ENCODE peak calls at places on chromosomes 1 and 21, in six cellular contexts. One of them, this sample, is unnamed. For H3K27me3, the result is how much of the 10 kb centered on the place peaks cover.

GRCh38 chr1:229378586-229379442 is 36.0 kb upstream of the CCSAP start:
- DNase-seq in CD4-positive, CD25-positive, alpha-beta regulatory T cell: peak
- DNase-seq in astrocyte: no peak
- DNase-seq in tibial nerve: no peak
- DNase-seq in H9: no peak
- DNase-seq in mesenchymal stem cell: no peak
- DNase-seq in this sample: no peak

GRCh38 chr1:97630968-97631367 is 289.9 kb downstream of the DPYD start:
- DNase-seq in CD4-positive, CD25-positive, alpha-beta regulatory T cell: no peak
- DNase-seq in astrocyte: peak
- DNase-seq in tibial nerve: no peak
- DNase-seq in H9: no peak
- DNase-seq in mesenchymal stem cell: peak
- DNase-seq in this sample: no peak

GRCh38 chr1:88825721-88826120 is 65.6 kb downstream of the GTF2B start:
- DNase-seq in CD4-positive, CD25-positive, alpha-beta regulatory T cell: no peak
- DNase-seq in astrocyte: no peak
- DNase-seq in tibial nerve: no peak
- DNase-seq in H9: no peak
- DNase-seq in mesenchymal stem cell: no peak
- DNase-seq in this sample: no peak

GRCh38 chr1:159092398-159092760 is 15.8 kb upstream of the AIM2 start:
- DNase-seq in CD4-positive, CD25-positive, alpha-beta regulatory T cell: no peak
- DNase-seq in astrocyte: no peak
- DNase-seq in tibial nerve: no peak
- DNase-seq in H9: no peak
- DNase-seq in mesenchymal stem cell: no peak
- DNase-seq in this sample: no peak

GRCh38 chr1:60995093-60995492 is 87.3 kb upstream of the NFIA start:
- DNase-seq in CD4-positive, CD25-positive, alpha-beta regulatory T cell: no peak
- DNase-seq in astrocyte: no peak
- DNase-seq in tibial nerve: no peak
- DNase-seq in H9: no peak
- DNase-seq in mesenchymal stem cell: no peak
- DNase-seq in this sample: no peak

GRCh38 chr1:90142697-90143096 is 147.8 kb downstream of the ZNF326 start:
- DNase-seq in CD4-positive, CD25-positive, alpha-beta regulatory T cell: no peak
- DNase-seq in astrocyte: no peak
- DNase-seq in tibial nerve: no peak
- DNase-seq in H9: no peak
- DNase-seq in mesenchymal stem cell: no peak
- DNase-seq in this sample: no peak

GRCh38 chr1:186617860-186618780 is 62.1 kb downstream of the PTGS2 start:
- DNase-seq in CD4-positive, CD25-positive, alpha-beta regulatory T cell: peak
- DNase-seq in astrocyte: peak
- DNase-seq in tibial nerve: peak
- DNase-seq in H9: no peak
- DNase-seq in mesenchymal stem cell: no peak
- DNase-seq in this sample: peak

GRCh38 chr1:156493749-156494148 is 6.8 kb downstream of the MEF2D start:
- DNase-seq in CD4-positive, CD25-positive, alpha-beta regulatory T cell: no peak
- DNase-seq in astrocyte: no peak
- DNase-seq in tibial nerve: no peak
- DNase-seq in H9: no peak
- DNase-seq in mesenchymal stem cell: no peak
- DNase-seq in this sample: no peak

GRCh38 chr21:26409735-26410134 is 163.4 kb downstream of the CYYR1 start:
- DNase-seq in CD4-positive, CD25-positive, alpha-beta regulatory T cell: no peak
- DNase-seq in astrocyte: no peak
- DNase-seq in tibial nerve: no peak
- DNase-seq in H9: no peak
- DNase-seq in mesenchymal stem cell: no peak
- DNase-seq in this sample: no peak

GRCh38 chr1:201261771-201262547 is 21.3 kb upstream of the PKP1 start:
- DNase-seq in CD4-positive, CD25-positive, alpha-beta regulatory T cell: no peak
- DNase-seq in astrocyte: no peak
- DNase-seq in tibial nerve: no peak
- DNase-seq in H9: no peak
- DNase-seq in mesenchymal stem cell: no peak
- DNase-seq in this sample: no peak

GRCh38 chr1:1207254-1207902 is 986 bp upstream of the TNFRSF18 start:
- DNase-seq in CD4-positive, CD25-positive, alpha-beta regulatory T cell: no peak
- DNase-seq in astrocyte: no peak
- DNase-seq in tibial nerve: no peak
- DNase-seq in H9: no peak
- DNase-seq in mesenchymal stem cell: no peak
- DNase-seq in this sample: no peak

GRCh38 chr1:55039342-55040082 is at the start of gene PCSK9:
- DNase-seq in CD4-positive, CD25-positive, alpha-beta regulatory T cell: no peak
- DNase-seq in astrocyte: peak
- DNase-seq in tibial nerve: no peak
- DNase-seq in H9: peak
- DNase-seq in mesenchymal stem cell: peak
- DNase-seq in this sample: no peak

DNA sequence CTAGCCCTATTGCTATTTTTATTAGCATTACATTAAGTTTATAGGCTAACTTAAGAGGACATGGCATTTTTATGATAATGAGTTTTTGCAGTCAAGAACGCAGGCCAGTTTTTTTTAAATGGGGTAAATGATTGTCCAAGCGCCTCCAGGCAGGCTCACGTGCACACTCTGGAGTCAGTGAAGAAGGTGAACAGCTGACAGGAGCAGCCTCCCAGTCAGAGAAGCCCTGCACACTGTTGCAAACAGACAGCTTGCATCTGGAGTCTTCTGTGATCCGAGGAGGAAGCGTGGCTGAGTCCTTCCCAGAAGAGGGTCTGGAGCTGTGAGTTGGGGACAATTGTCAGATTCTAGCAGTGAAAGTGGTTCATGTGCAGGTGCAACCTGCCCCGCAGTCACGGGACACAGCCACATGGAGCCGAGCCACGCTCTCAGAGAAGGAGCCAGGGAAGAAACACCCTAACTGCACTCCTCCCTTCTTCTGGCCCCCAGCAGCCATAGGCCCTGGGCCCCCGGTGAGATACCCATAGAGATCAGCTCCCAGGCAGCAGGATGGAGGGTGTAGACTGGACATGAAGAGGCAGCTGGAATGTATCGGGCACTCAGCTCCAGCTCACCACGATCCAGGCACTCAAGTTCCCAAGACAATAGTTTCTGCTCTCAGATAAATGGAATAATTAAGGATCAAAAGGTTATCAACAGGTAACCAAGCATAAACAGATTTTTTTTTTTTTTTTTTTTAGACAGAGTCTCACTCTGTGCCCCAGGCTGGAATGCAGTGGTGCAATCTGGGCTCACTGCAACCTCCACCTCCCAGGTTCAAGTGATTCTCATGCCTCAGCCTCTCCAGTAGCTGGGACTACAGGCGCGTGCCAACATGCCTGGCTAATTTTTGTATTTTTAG is 26.4 kb downstream of the CAPN2 start:
- DNase-seq in CD4-positive, CD25-positive, alpha-beta regulatory T cell: no peak
- DNase-seq in astrocyte: no peak
- DNase-seq in tibial nerve: no peak
- DNase-seq in H9: no peak
- DNase-seq in mesenchymal stem cell: no peak
- DNase-seq in this sample: no peak
- H3K27me3 ChIP-seq in CD4-positive, CD25-positive, alpha-beta regulatory T cell: under half
- H3K27me3 ChIP-seq in astrocyte: under half
- H3K27me3 ChIP-seq in tibial nerve: under half
- H3K27me3 ChIP-seq in H9: under half
- H3K27me3 ChIP-seq in mesenchymal stem cell: under half
- H3K27me3 ChIP-seq in this sample: under half

GRCh38 chr1:211113566-211113965 is 20.4 kb downstream of the KCNH1 start:
- DNase-seq in CD4-positive, CD25-positive, alpha-beta regulatory T cell: no peak
- DNase-seq in astrocyte: no peak
- DNase-seq in tibial nerve: no peak
- DNase-seq in H9: no peak
- DNase-seq in mesenchymal stem cell: no peak
- DNase-seq in this sample: no peak

GRCh38 chr1:211114446-211114845 is 19.5 kb downstream of the KCNH1 start:
- DNase-seq in CD4-positive, CD25-positive, alpha-beta regulatory T cell: no peak
- DNase-seq in astrocyte: no peak
- DNase-seq in tibial nerve: no peak
- DNase-seq in H9: no peak
- DNase-seq in mesenchymal stem cell: no peak
- DNase-seq in this sample: no peak

DNA sequence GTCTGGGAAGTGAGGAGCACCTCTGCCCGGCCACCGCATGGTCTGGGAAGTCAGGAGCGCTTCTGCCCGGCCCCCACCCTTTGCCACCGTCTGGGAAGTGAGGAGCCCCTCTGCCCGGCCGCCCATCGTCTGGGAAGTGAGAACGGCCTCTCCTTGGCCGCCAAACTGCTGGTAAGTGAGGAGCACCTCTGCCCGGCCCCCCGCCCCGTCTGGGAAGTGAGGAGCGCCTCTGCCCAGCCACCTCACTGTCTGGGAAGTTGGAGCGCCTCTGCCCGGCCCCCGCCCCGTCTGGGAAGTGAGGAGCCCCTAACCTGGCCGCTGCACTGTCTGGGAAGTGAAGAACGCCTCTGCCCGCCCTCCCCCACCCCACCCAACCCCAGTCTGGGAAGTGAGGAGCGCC is 22.6 kb downstream of the KCNH1 start:
- DNase-seq in CD4-positive, CD25-positive, alpha-beta regulatory T cell: no peak
- DNase-seq in astrocyte: no peak
- DNase-seq in tibial nerve: no peak
- DNase-seq in H9: no peak
- DNase-seq in mesenchymal stem cell: no peak
- DNase-seq in this sample: no peak
- H3K27me3 ChIP-seq in CD4-positive, CD25-positive, alpha-beta regulatory T cell: under half
- H3K27me3 ChIP-seq in astrocyte: under half
- H3K27me3 ChIP-seq in tibial nerve: under half
- H3K27me3 ChIP-seq in H9: under half
- H3K27me3 ChIP-seq in mesenchymal stem cell: under half
- H3K27me3 ChIP-seq in this sample: under half

DNA sequence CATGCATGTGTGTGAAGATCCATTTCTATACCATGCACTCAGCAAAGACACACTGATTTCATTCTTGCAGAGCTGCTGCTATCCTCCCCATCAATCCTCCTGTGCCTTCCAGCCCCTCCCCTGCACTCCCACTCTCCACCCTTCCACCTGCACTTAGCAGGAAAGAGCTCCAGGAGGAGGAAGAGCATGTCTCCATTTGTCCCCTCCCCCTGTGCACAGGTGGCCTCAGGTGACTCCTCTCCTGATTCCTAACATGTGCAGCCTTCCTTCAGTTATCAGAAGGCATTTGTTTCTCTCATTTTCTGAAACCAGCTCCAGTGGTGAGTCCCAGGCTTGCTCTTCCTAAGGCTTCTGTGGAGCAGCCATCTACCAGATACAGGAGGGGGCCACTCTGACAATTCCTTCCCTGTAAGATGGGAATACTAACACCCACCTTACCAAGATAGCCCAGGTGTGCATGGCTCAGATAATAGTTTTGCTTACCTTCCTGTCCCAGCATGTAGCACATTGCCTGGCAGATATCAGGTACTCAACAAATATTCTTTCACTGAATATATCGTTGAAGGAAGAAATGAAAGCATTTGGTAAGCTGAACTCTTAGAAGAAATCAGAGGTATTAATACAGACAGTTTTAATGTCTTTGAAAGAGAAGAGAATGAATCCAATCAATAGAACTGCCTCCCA is 21.9 kb upstream of the FAM3B start:
- DNase-seq in CD4-positive, CD25-positive, alpha-beta regulatory T cell: no peak
- DNase-seq in astrocyte: no peak
- DNase-seq in tibial nerve: no peak
- DNase-seq in H9: no peak
- DNase-seq in mesenchymal stem cell: no peak
- DNase-seq in this sample: no peak
- H3K27me3 ChIP-seq in CD4-positive, CD25-positive, alpha-beta regulatory T cell: under half
- H3K27me3 ChIP-seq in astrocyte: under half
- H3K27me3 ChIP-seq in tibial nerve: under half
- H3K27me3 ChIP-seq in H9: under half
- H3K27me3 ChIP-seq in mesenchymal stem cell: under half
- H3K27me3 ChIP-seq in this sample: under half

GRCh38 chr21:36718951-36719501 is 20.1 kb downstream of the SIM2 start:
- DNase-seq in CD4-positive, CD25-positive, alpha-beta regulatory T cell: no peak
- DNase-seq in astrocyte: no peak
- DNase-seq in tibial nerve: no peak
- DNase-seq in H9: no peak
- DNase-seq in mesenchymal stem cell: no peak
- DNase-seq in this sample: no peak

GRCh38 chr21:36719614-36720013 is 20.7 kb downstream of the SIM2 start:
- DNase-seq in CD4-positive, CD25-positive, alpha-beta regulatory T cell: no peak
- DNase-seq in astrocyte: no peak
- DNase-seq in tibial nerve: no peak
- DNase-seq in H9: no peak
- DNase-seq in mesenchymal stem cell: no peak
- DNase-seq in this sample: no peak

GRCh38 chr21:36716387-36716786 is 17.5 kb downstream of the SIM2 start:
- DNase-seq in CD4-positive, CD25-positive, alpha-beta regulatory T cell: no peak
- DNase-seq in astrocyte: no peak
- DNase-seq in tibial nerve: no peak
- DNase-seq in H9: no peak
- DNase-seq in mesenchymal stem cell: no peak
- DNase-seq in this sample: no peak

GRCh38 chr21:36717901-36718465 is 19.1 kb downstream of the SIM2 start:
- DNase-seq in CD4-positive, CD25-positive, alpha-beta regulatory T cell: no peak
- DNase-seq in astrocyte: no peak
- DNase-seq in tibial nerve: no peak
- DNase-seq in H9: no peak
- DNase-seq in mesenchymal stem cell: no peak
- DNase-seq in this sample: no peak

GRCh38 chr21:36716836-36717235 is 17.9 kb downstream of the SIM2 start:
- DNase-seq in CD4-positive, CD25-positive, alpha-beta regulatory T cell: no peak
- DNase-seq in astrocyte: no peak
- DNase-seq in tibial nerve: no peak
- DNase-seq in H9: no peak
- DNase-seq in mesenchymal stem cell: no peak
- DNase-seq in this sample: no peak
- H3K27me3 ChIP-seq in CD4-positive, CD25-positive, alpha-beta regulatory T cell: under half
- H3K27me3 ChIP-seq in astrocyte: under half
- H3K27me3 ChIP-seq in tibial nerve: half or more
- H3K27me3 ChIP-seq in H9: under half
- H3K27me3 ChIP-seq in mesenchymal stem cell: under half
- H3K27me3 ChIP-seq in this sample: half or more

GRCh38 chr1:118984086-118984989 is 3.8 kb downstream of the TBX15 start:
- DNase-seq in CD4-positive, CD25-positive, alpha-beta regulatory T cell: no peak
- DNase-seq in astrocyte: no peak
- DNase-seq in tibial nerve: no peak
- DNase-seq in H9: peak
- DNase-seq in mesenchymal stem cell: peak
- DNase-seq in this sample: peak
- H3K27me3 ChIP-seq in CD4-positive, CD25-positive, alpha-beta regulatory T cell: under half
- H3K27me3 ChIP-seq in astrocyte: half or more
- H3K27me3 ChIP-seq in tibial nerve: half or more
- H3K27me3 ChIP-seq in H9: half or more
- H3K27me3 ChIP-seq in mesenchymal stem cell: under half
- H3K27me3 ChIP-seq in this sample: half or more

DNA sequence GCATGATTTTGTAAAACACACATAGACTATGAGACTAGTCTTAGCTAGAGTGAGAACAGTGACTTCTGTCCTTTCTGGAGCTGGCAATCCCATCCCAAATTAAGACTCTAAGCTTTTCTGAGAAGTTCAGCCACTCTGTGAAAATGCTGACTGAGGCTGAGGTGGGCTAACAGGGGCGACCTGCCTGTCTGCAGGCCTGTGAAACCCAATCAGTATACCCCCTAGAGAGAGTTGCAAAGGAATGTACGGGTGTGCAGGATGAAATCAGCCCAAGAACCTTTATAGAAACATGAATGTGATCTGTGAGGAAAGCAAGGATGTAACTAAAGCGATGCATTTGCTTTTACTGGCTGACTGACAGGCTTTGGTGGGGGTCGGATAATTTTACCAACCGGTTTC is 16.0 kb upstream of the TBX15 start:
- DNase-seq in CD4-positive, CD25-positive, alpha-beta regulatory T cell: no peak
- DNase-seq in astrocyte: no peak
- DNase-seq in tibial nerve: no peak
- DNase-seq in H9: no peak
- DNase-seq in mesenchymal stem cell: no peak
- DNase-seq in this sample: no peak
- H3K27me3 ChIP-seq in CD4-positive, CD25-positive, alpha-beta regulatory T cell: under half
- H3K27me3 ChIP-seq in astrocyte: half or more
- H3K27me3 ChIP-seq in tibial nerve: half or more
- H3K27me3 ChIP-seq in H9: half or more
- H3K27me3 ChIP-seq in mesenchymal stem cell: under half
- H3K27me3 ChIP-seq in this sample: under half

This sample was measured in heart right ventricle.